ENCODE peak calls at places on chromosomes 1 and 21, in ten cellular contexts. X, C, B, M, K, U, N, R, S and H are unnamed samples.

GRCh38 chr1:51956528-51957509 is 33.7 kb downstream of the RAB3B start:
- DNase-seq in X (no peak), C (no peak), B (no peak), M (peak; percentile 23), K (no peak), U (no peak), N (no peak), R (no peak), S (no peak), H (peak; percentile 22)

GRCh38 chr1:91792393-91793032 is 93.4 kb downstream of the TGFBR3 start:
- DNase-seq in X (no peak), C (no peak), B (no peak), M (no peak), K (peak; percentile 43), U (no peak), N (no peak), R (no peak), S (no peak), H (no peak)

GRCh38 chr21:32102426-32102825 is 176.4 kb downstream of the MIS18A start:
- DNase-seq in X (no peak), C (no peak), B (no peak), M (no peak), K (no peak), U (no peak), N (no peak), R (no peak), S (no peak), H (no peak)

GRCh38 chr1:221164029-221164428 is 284.8 kb downstream of the HLX start:
- DNase-seq in X (no peak), C (no peak), B (no peak), M (peak; percentile 29), K (no peak), U (no peak), N (no peak), R (no peak), S (no peak), H (no peak)

GRCh38 chr1:200464784-200465400 is 55.1 kb upstream of the ZNF281 start:
- DNase-seq in X (no peak), C (no peak), B (no peak), M (no peak), K (no peak), U (no peak), N (no peak), R (no peak), S (no peak), H (no peak)

GRCh38 chr1:200733907-200734306 is 4.8 kb upstream of the CAMSAP2 start:
- DNase-seq in X (no peak), C (no peak), B (no peak), M (no peak), K (no peak), U (no peak), N (no peak), R (no peak), S (no peak), H (no peak)

GRCh38 chr1:51898090-51898734 is 19.7 kb upstream of the NRDC start:
- DNase-seq in X (no peak), C (no peak), B (no peak), M (peak; percentile 77), K (peak; percentile 30), U (no peak), N (no peak), R (no peak), S (no peak), H (peak; percentile 83)

GRCh38 chr1:112359961-112360767 is 35.9 kb upstream of the CTTNBP2NL start:
- DNase-seq in X (no peak), C (peak; percentile 71), B (no peak), M (peak; percentile 97), K (no peak), U (no peak), N (peak; percentile 62), R (no peak), S (peak; percentile 78), H (peak; percentile 31)

GRCh38 chr1:32228771-32229170 is 6.6 kb downstream of the EIF3I start:
- DNase-seq in X (no peak), C (no peak), B (no peak), M (no peak), K (no peak), U (no peak), N (no peak), R (no peak), S (no peak), H (no peak)
- H3K4me1 ChIP-seq in X (peaks cover 6% of the 10 kb centered on the region), C (no peaks in the 10 kb centered on the region), B (no peaks in the 10 kb centered on the region), M (no peaks in the 10 kb centered on the region), K (peaks cover 19% of the 10 kb centered on the region), U (peaks cover 2% of the 10 kb centered on the region), N (peaks cover 8% of the 10 kb centered on the region), R (peaks cover 6% of the 10 kb centered on the region), S (peaks cover 5% of the 10 kb centered on the region), H (peaks cover 10% of the 10 kb centered on the region)

DNA sequence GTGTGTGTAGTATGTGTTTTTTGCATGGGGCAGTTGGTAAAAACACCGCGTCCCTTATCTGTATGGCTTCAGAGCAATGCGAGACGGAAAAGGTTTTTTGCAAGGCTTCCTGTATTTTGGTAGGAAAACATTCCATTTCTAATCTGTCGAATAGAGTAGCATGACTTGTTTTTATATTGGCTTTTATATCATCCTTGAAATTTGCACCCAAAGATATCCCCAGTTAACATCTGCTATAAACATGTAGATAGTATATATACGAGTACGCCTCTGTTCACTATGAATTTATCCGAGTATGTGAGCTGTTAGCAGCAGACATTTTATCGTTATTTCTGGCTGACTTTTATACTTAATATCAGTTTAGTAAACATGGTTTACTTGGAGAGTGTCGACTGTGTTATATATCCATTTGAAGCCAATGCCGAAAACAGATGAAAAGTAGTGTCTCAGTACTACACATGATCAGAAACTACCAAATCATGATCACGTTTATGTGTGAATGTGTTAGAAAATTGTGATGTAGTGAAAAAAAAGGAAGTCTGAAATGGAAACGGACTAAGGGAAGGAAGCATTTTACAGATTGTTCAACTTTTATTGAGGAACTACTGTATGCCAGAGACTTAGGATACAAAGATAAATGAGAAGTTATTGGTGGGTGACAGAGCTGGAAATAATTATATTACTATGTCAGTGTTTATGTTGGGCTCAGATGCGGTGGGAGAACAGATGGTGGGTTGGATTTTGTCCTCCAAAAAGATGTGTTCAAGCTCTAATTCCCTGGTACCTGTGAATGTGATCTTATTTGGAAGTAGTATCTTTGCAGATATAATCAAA is 1.1 kb downstream of the LEPR start:
- DNase-seq in X (no peak), C (no peak), B (no peak), M (peak; percentile 71), K (peak; percentile 65), U (no peak), N (no peak), R (no peak), S (no peak), H (no peak)
- H3K4me1 ChIP-seq in X (peaks cover 38% of the 10 kb centered on the region), C (no peaks in the 10 kb centered on the region), B (no peaks in the 10 kb centered on the region), M (peaks cover 19% of the 10 kb centered on the region), K (peaks cover 38% of the 10 kb centered on the region), U (peaks cover 22% of the 10 kb centered on the region), N (peaks cover 40% of the 10 kb centered on the region), R (peaks cover 15% of the 10 kb centered on the region), S (peaks cover 37% of the 10 kb centered on the region), H (peaks cover 65% of the 10 kb centered on the region)

GRCh38 chr1:190564117-190564516 is 86.5 kb upstream of the BRINP3 start:
- DNase-seq in X (no peak), C (no peak), B (no peak), M (no peak), K (no peak), U (no peak), N (no peak), R (no peak), S (no peak), H (no peak)
- H3K4me1 ChIP-seq in X (no peaks in the 10 kb centered on the region), C (no peaks in the 10 kb centered on the region), B (no peaks in the 10 kb centered on the region), M (no peaks in the 10 kb centered on the region), K (no peaks in the 10 kb centered on the region), U (no peaks in the 10 kb centered on the region), N (no peaks in the 10 kb centered on the region), R (no peaks in the 10 kb centered on the region), S (no peaks in the 10 kb centered on the region), H (no peaks in the 10 kb centered on the region)

GRCh38 chr1:154725841-154726240 is 117.9 kb upstream of the ADAR start:
- DNase-seq in X (no peak), C (no peak), B (no peak), M (no peak), K (no peak), U (no peak), N (no peak), R (no peak), S (no peak), H (no peak)
- H3K4me1 ChIP-seq in X (no peaks in the 10 kb centered on the region), C (no peaks in the 10 kb centered on the region), B (peaks cover 2% of the 10 kb centered on the region), M (peaks cover 20% of the 10 kb centered on the region), K (no peaks in the 10 kb centered on the region), U (no peaks in the 10 kb centered on the region), N (peaks cover 14% of the 10 kb centered on the region), R (no peaks in the 10 kb centered on the region), S (peaks cover 7% of the 10 kb centered on the region), H (no peaks in the 10 kb centered on the region)

DNA sequence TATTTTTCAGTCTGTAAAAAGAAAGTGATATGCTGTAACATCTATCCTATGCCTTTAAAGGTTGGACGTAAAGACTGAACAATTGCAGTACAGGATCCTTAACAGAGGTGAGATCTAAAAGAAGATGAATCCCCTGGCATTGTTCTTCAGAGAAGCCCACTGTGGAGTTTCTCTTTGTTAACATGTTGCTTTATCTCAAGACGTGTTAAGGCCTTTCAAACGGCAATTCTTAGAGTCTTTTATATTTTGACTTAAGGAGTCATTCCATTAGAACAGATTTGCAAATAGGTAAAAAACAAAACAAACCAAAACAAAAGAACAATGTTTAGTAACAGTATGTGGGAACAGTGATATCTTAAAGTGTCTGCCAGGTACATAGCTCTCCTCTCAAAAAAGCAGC is 225.1 kb upstream of the ZP4 start:
- DNase-seq in X (no peak), C (no peak), B (no peak), M (no peak), K (no peak), U (no peak), N (no peak), R (no peak), S (no peak), H (no peak)
- H3K4me1 ChIP-seq in X (no peaks in the 10 kb centered on the region), C (no peaks in the 10 kb centered on the region), B (no peaks in the 10 kb centered on the region), M (no peaks in the 10 kb centered on the region), K (no peaks in the 10 kb centered on the region), U (no peaks in the 10 kb centered on the region), N (no peaks in the 10 kb centered on the region), R (no peaks in the 10 kb centered on the region), S (no peaks in the 10 kb centered on the region), H (no peaks in the 10 kb centered on the region)

GRCh38 chr1:160633330-160633903 is 13.4 kb downstream of the SLAMF1 start:
- DNase-seq in X (no peak), C (no peak), B (no peak), M (no peak), K (no peak), U (no peak), N (no peak), R (no peak), S (no peak), H (no peak)
- H3K4me1 ChIP-seq in X (peaks cover 98% of the 10 kb centered on the region), C (peaks cover 7% of the 10 kb centered on the region), B (no peaks in the 10 kb centered on the region), M (peaks cover under 1% of the 10 kb centered on the region), K (peaks cover 5% of the 10 kb centered on the region), U (no peaks in the 10 kb centered on the region), N (peaks cover 39% of the 10 kb centered on the region), R (peaks cover 93% of the 10 kb centered on the region), S (peaks cover 12% of the 10 kb centered on the region), H (no peaks in the 10 kb centered on the region)